ENCODE peak calls at places on chromosomes 5 and 9, in ten cellular contexts. X is heart right ventricle, G is tibial artery, U is cardiac muscle cell, I is IMR-90, W is hepatocyte, Q is OCI-LY7, T is psoas muscle, H is body of pancreas, J is lung. B is an unnamed sample. For H3K4me1 and H3K9me3, the result is how much of the 10 kb centered on the place peaks cover.

GRCh38 chr5:106202035-106202434 is 1468.7 kb downstream of the EFNA5 start:
- DNase-seq in I (no peak), G (no peak), X (no peak), J (no peak), Q (no peak), T (no peak), W (no peak), H (no peak), U (no peak), B (no peak)

GRCh38 chr9:114276908-114277821 is 45.7 kb upstream of the ORM1 start:
- DNase-seq in X (no peak), H (peak), T (peak), U (no peak), J (no peak), Q (no peak), I (peak), W (no peak), G (no peak), B (no peak)

GRCh38 chr5:55319481-55319880 is 11.7 kb downstream of the MTREX start:
- DNase-seq in J (no peak), T (no peak), X (no peak), H (no peak), Q (no peak), U (no peak), G (no peak), I (no peak), W (no peak), B (no peak)

GRCh38 chr5:172492097-172492840 is 37.9 kb upstream of the SH3PXD2B start:
- DNase-seq in X (no peak), U (no peak), W (no peak), J (no peak), I (no peak), H (no peak), T (no peak), Q (no peak), G (no peak), B (no peak)

GRCh38 chr9:116208417-116209232 is 55.0 kb downstream of the PAPPA start:
- DNase-seq in I (peak), X (no peak), W (no peak), H (no peak), U (no peak), G (no peak), J (no peak), Q (no peak), T (no peak), B (no peak)

GRCh38 chr5:60563696-60564324 is 136.2 kb downstream of the DEPDC1B start:
- DNase-seq in J (no peak), W (no peak), X (no peak), U (no peak), G (no peak), T (no peak), Q (no peak), H (no peak), I (no peak), B (peak)

GRCh38 chr9:71861618-71862017 is 49.4 kb downstream of the ABHD17B start:
- DNase-seq in H (no peak), U (no peak), J (no peak), X (no peak), T (no peak), W (no peak), I (no peak), Q (no peak), G (no peak), B (no peak)

GRCh38 chr5:131988601-131989000 is 22.9 kb downstream of the ACSL6 start:
- DNase-seq in G (no peak), J (no peak), Q (no peak), U (no peak), X (no peak), W (no peak), I (no peak), H (no peak), T (no peak), B (no peak)

GRCh38 chr5:43482490-43483064 is 1.1 kb downstream of the TMEM267 start:
- DNase-seq in W (no peak), Q (peak), X (no peak), H (no peak), J (no peak), I (peak), T (no peak), G (no peak), U (no peak), B (peak)

GRCh38 chr5:94432499-94432898 is 185.9 kb downstream of the KIAA0825 start:
- DNase-seq in W (peak), I (peak), H (peak), G (no peak), X (no peak), T (no peak), J (no peak), Q (no peak), U (no peak), B (peak)

GRCh38 chr9:519579-519978 is 304.9 kb downstream of the DOCK8 start:
- DNase-seq in U (no peak), I (no peak), J (no peak), G (no peak), W (no peak), H (no peak), X (no peak), T (no peak), Q (no peak), B (peak)

GRCh38 chr5:52859619-52860018 is 71.9 kb downstream of the ITGA1 start:
- DNase-seq in H (no peak), I (peak), X (no peak), J (no peak), Q (no peak), W (no peak), G (no peak), U (no peak), T (no peak), B (no peak)

GRCh38 chr5:35316611-35317307 is 86.5 kb upstream of the PRLR start:
- DNase-seq in W (no peak), U (no peak), X (no peak), J (no peak), H (no peak), Q (no peak), G (no peak), I (no peak), T (no peak), B (no peak)

GRCh38 chr5:98168862-98169261 is 604.6 kb upstream of the RGMB start:
- DNase-seq in W (no peak), J (no peak), I (no peak), H (no peak), T (no peak), Q (no peak), G (no peak), U (no peak), X (no peak), B (no peak)
- H3K4me1 ChIP-seq in W (under half), J (under half), I (under half), H (under half), T (under half), Q (under half), G (under half), U (under half), X (under half), B (under half)

GRCh38 chr5:38827525-38827924 is 18.3 kb upstream of the OSMR start:
- DNase-seq in G (no peak), T (no peak), Q (no peak), H (no peak), W (no peak), X (no peak), I (peak), U (no peak), J (no peak), B (no peak)
- H3K27ac ChIP-seq in G (no peak), T (no peak), Q (no peak), H (no peak), W (no peak), X (no peak), I (no peak), U (no peak), J (no peak), B (no peak)

GRCh38 chr5:113003763-113004162 is 27.2 kb downstream of the DCP2 start:
- DNase-seq in J (no peak), H (no peak), X (no peak), U (no peak), W (no peak), T (no peak), Q (no peak), I (no peak), G (no peak), B (no peak)

GRCh38 chr5:113000466-113000865 is 23.9 kb downstream of the DCP2 start:
- DNase-seq in W (no peak), Q (no peak), G (no peak), J (no peak), H (no peak), X (no peak), T (no peak), I (peak), U (no peak), B (no peak)

GRCh38 chr5:113005454-113005853 is 28.9 kb downstream of the DCP2 start:
- DNase-seq in W (no peak), T (no peak), X (no peak), Q (no peak), H (no peak), I (peak), U (no peak), G (no peak), J (no peak), B (no peak)

GRCh38 chr5:112998296-112998695 is 21.7 kb downstream of the DCP2 start:
- DNase-seq in Q (no peak), W (no peak), I (no peak), T (no peak), J (no peak), G (no peak), X (no peak), U (no peak), H (no peak), B (no peak)

GRCh38 chr5:113002423-113002822 is 25.8 kb downstream of the DCP2 start:
- DNase-seq in H (no peak), T (no peak), U (no peak), I (no peak), Q (no peak), W (no peak), X (no peak), G (no peak), J (no peak), B (no peak)
- H3K9me3 ChIP-seq in H (under half), T (under half), U (under half), I (under half), Q (under half), W (under half), X (under half), G (under half), J (under half), B (under half)

GRCh38 chr9:78023003-78023741 is 8.4 kb downstream of the GNAQ start:
- DNase-seq in G (peak), H (peak), J (no peak), X (no peak), Q (no peak), U (no peak), I (peak), T (no peak), W (peak), B (peak)
- H3K4me1 ChIP-seq in G (under half), H (under half), J (under half), X (under half), Q (under half), U (under half), I (under half), T (under half), W (under half), B (under half)

GRCh38 chr5:1460054-1460682 is 14.9 kb upstream of the SLC6A3 start:
- DNase-seq in Q (no peak), H (no peak), W (no peak), G (peak), U (no peak), T (peak), J (no peak), I (no peak), X (no peak), B (no peak)
- H3K27ac ChIP-seq in Q (no peak), H (no peak), W (no peak), G (no peak), U (no peak), T (no peak), J (no peak), I (no peak), X (no peak), B (no peak)

DNA sequence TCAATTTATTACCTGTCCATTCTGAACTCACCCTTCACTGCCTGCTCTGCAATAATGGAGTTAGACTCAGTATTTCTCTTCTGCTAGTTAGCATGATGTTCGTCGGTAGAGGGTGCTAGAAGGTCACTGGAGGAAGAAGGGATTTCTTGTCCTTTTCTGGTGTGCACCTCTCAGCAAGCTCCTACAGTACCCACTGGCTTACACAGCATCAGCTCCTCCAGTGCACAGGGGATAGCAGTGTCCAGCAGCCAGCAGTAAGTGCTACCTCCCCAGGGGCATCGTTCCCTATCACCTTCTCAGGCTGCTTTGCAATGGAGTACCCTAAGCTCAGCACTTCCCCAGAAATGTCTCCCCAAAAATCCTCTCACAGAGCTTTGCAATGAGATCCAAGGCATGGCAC is 45.9 kb upstream of the APC start:
- DNase-seq in W (no peak), H (peak), Q (peak), U (no peak), J (no peak), G (no peak), T (no peak), X (no peak), I (peak), B (peak)
- H3K9me3 ChIP-seq in W (under half), H (under half), Q (under half), U (under half), J (under half), G (under half), T (under half), X (under half), I (under half), B (under half)